ENCODE peak calls at places on chromosome 7, in seven cellular contexts. One of them, this sample, is unnamed.

GRCh38 chr7:12564996-12565764 is 5.3 kb upstream of the SCIN start:
- DNase-seq in stimulated activated CD8-positive, alpha-beta memory T cell treated with anti-CD3 and anti-CD28 coated beads, Interleukin-7, amount 100 ng/mL, for 48 hours: no peak
- DNase-seq in WTC11: no peak
- DNase-seq in activated naive CD4-positive, alpha-beta T cell: no peak
- DNase-seq in CD4-positive, alpha-beta T cell: no peak
- DNase-seq in stimulated activated naive CD8-positive, alpha-beta T cell treated with anti-CD3 and anti-CD28 coated beads, Interleukin-15, Interleukin-2, amounts not matched to agents 100 U/mL and 50 U/mL, for 24 hours: no peak
- DNase-seq in fibroblast of lung: peak
- DNase-seq in this sample: no peak

GRCh38 chr7:100248483-100248882 is 28.7 kb downstream of the PVRIG start:
- DNase-seq in stimulated activated CD8-positive, alpha-beta memory T cell treated with anti-CD3 and anti-CD28 coated beads, Interleukin-7, amount 100 ng/mL, for 48 hours: no peak
- DNase-seq in stimulated activated naive CD8-positive, alpha-beta T cell treated with anti-CD3 and anti-CD28 coated beads, Interleukin-15, Interleukin-2, amounts not matched to agents 100 U/mL and 50 U/mL, for 24 hours: no peak
- DNase-seq in fibroblast of lung: no peak
- DNase-seq in CD4-positive, alpha-beta T cell: no peak
- DNase-seq in activated naive CD4-positive, alpha-beta T cell: no peak
- DNase-seq in WTC11: no peak
- DNase-seq in this sample: no peak

GRCh38 chr7:2281556-2281955 is 32.7 kb downstream of the SNX8 start:
- DNase-seq in stimulated activated naive CD8-positive, alpha-beta T cell treated with anti-CD3 and anti-CD28 coated beads, Interleukin-15, Interleukin-2, amounts not matched to agents 100 U/mL and 50 U/mL, for 24 hours: no peak
- DNase-seq in stimulated activated CD8-positive, alpha-beta memory T cell treated with anti-CD3 and anti-CD28 coated beads, Interleukin-7, amount 100 ng/mL, for 48 hours: no peak
- DNase-seq in CD4-positive, alpha-beta T cell: no peak
- DNase-seq in fibroblast of lung: peak
- DNase-seq in activated naive CD4-positive, alpha-beta T cell: no peak
- DNase-seq in WTC11: no peak
- DNase-seq in this sample: no peak

GRCh38 chr7:11533229-11533820 is 298.7 kb downstream of the THSD7A start:
- DNase-seq in stimulated activated CD8-positive, alpha-beta memory T cell treated with anti-CD3 and anti-CD28 coated beads, Interleukin-7, amount 100 ng/mL, for 48 hours: no peak
- DNase-seq in CD4-positive, alpha-beta T cell: no peak
- DNase-seq in stimulated activated naive CD8-positive, alpha-beta T cell treated with anti-CD3 and anti-CD28 coated beads, Interleukin-15, Interleukin-2, amounts not matched to agents 100 U/mL and 50 U/mL, for 24 hours: no peak
- DNase-seq in WTC11: no peak
- DNase-seq in activated naive CD4-positive, alpha-beta T cell: no peak
- DNase-seq in fibroblast of lung: no peak
- DNase-seq in this sample: no peak

GRCh38 chr7:73443543-73444255 is 10.1 kb downstream of the FZD9 start:
- DNase-seq in stimulated activated CD8-positive, alpha-beta memory T cell treated with anti-CD3 and anti-CD28 coated beads, Interleukin-7, amount 100 ng/mL, for 48 hours: no peak
- DNase-seq in activated naive CD4-positive, alpha-beta T cell: no peak
- DNase-seq in WTC11: no peak
- DNase-seq in stimulated activated naive CD8-positive, alpha-beta T cell treated with anti-CD3 and anti-CD28 coated beads, Interleukin-15, Interleukin-2, amounts not matched to agents 100 U/mL and 50 U/mL, for 24 hours: no peak
- DNase-seq in fibroblast of lung: no peak
- DNase-seq in CD4-positive, alpha-beta T cell: no peak
- DNase-seq in this sample: no peak

GRCh38 chr7:143382126-143382790 is 1.1 kb downstream of the ZYX start:
- DNase-seq in activated naive CD4-positive, alpha-beta T cell: no peak
- DNase-seq in fibroblast of lung: no peak
- DNase-seq in stimulated activated naive CD8-positive, alpha-beta T cell treated with anti-CD3 and anti-CD28 coated beads, Interleukin-15, Interleukin-2, amounts not matched to agents 100 U/mL and 50 U/mL, for 24 hours: no peak
- DNase-seq in CD4-positive, alpha-beta T cell: no peak
- DNase-seq in stimulated activated CD8-positive, alpha-beta memory T cell treated with anti-CD3 and anti-CD28 coated beads, Interleukin-7, amount 100 ng/mL, for 48 hours: no peak
- DNase-seq in WTC11: no peak
- DNase-seq in this sample: no peak

GRCh38 chr7:30772984-30773383 is 1.8 kb downstream of the MINDY4 start:
- DNase-seq in stimulated activated CD8-positive, alpha-beta memory T cell treated with anti-CD3 and anti-CD28 coated beads, Interleukin-7, amount 100 ng/mL, for 48 hours: no peak
- DNase-seq in activated naive CD4-positive, alpha-beta T cell: no peak
- DNase-seq in CD4-positive, alpha-beta T cell: no peak
- DNase-seq in stimulated activated naive CD8-positive, alpha-beta T cell treated with anti-CD3 and anti-CD28 coated beads, Interleukin-15, Interleukin-2, amounts not matched to agents 100 U/mL and 50 U/mL, for 24 hours: no peak
- DNase-seq in fibroblast of lung: no peak
- DNase-seq in WTC11: no peak
- DNase-seq in this sample: no peak

GRCh38 chr7:70634610-70635068 is 497.3 kb upstream of the GALNT17 start:
- DNase-seq in activated naive CD4-positive, alpha-beta T cell: no peak
- DNase-seq in stimulated activated naive CD8-positive, alpha-beta T cell treated with anti-CD3 and anti-CD28 coated beads, Interleukin-15, Interleukin-2, amounts not matched to agents 100 U/mL and 50 U/mL, for 24 hours: peak
- DNase-seq in stimulated activated CD8-positive, alpha-beta memory T cell treated with anti-CD3 and anti-CD28 coated beads, Interleukin-7, amount 100 ng/mL, for 48 hours: peak
- DNase-seq in fibroblast of lung: peak
- DNase-seq in CD4-positive, alpha-beta T cell: no peak
- DNase-seq in WTC11: no peak
- DNase-seq in this sample: no peak

GRCh38 chr7:19552576-19552975 is 156.3 kb downstream of the POLR1F start:
- DNase-seq in activated naive CD4-positive, alpha-beta T cell: no peak
- DNase-seq in stimulated activated naive CD8-positive, alpha-beta T cell treated with anti-CD3 and anti-CD28 coated beads, Interleukin-15, Interleukin-2, amounts not matched to agents 100 U/mL and 50 U/mL, for 24 hours: no peak
- DNase-seq in fibroblast of lung: peak
- DNase-seq in stimulated activated CD8-positive, alpha-beta memory T cell treated with anti-CD3 and anti-CD28 coated beads, Interleukin-7, amount 100 ng/mL, for 48 hours: no peak
- DNase-seq in WTC11: no peak
- DNase-seq in CD4-positive, alpha-beta T cell: no peak
- DNase-seq in this sample: no peak

GRCh38 chr7:103432713-103433112 is 13.3 kb downstream of the SLC26A5 start:
- DNase-seq in WTC11: no peak
- DNase-seq in stimulated activated CD8-positive, alpha-beta memory T cell treated with anti-CD3 and anti-CD28 coated beads, Interleukin-7, amount 100 ng/mL, for 48 hours: no peak
- DNase-seq in activated naive CD4-positive, alpha-beta T cell: no peak
- DNase-seq in stimulated activated naive CD8-positive, alpha-beta T cell treated with anti-CD3 and anti-CD28 coated beads, Interleukin-15, Interleukin-2, amounts not matched to agents 100 U/mL and 50 U/mL, for 24 hours: no peak
- DNase-seq in fibroblast of lung: no peak
- DNase-seq in CD4-positive, alpha-beta T cell: no peak
- DNase-seq in this sample: no peak

GRCh38 chr7:134907000-134907399 is 79.3 kb upstream of the AGBL3 start:
- DNase-seq in WTC11: no peak
- DNase-seq in activated naive CD4-positive, alpha-beta T cell: no peak
- DNase-seq in stimulated activated CD8-positive, alpha-beta memory T cell treated with anti-CD3 and anti-CD28 coated beads, Interleukin-7, amount 100 ng/mL, for 48 hours: no peak
- DNase-seq in CD4-positive, alpha-beta T cell: no peak
- DNase-seq in fibroblast of lung: no peak
- DNase-seq in stimulated activated naive CD8-positive, alpha-beta T cell treated with anti-CD3 and anti-CD28 coated beads, Interleukin-15, Interleukin-2, amounts not matched to agents 100 U/mL and 50 U/mL, for 24 hours: no peak
- DNase-seq in this sample: no peak

GRCh38 chr7:107564553-107565298 is 955 bp downstream of the DUS4L start:
- DNase-seq in WTC11: no peak
- DNase-seq in fibroblast of lung: peak
- DNase-seq in stimulated activated naive CD8-positive, alpha-beta T cell treated with anti-CD3 and anti-CD28 coated beads, Interleukin-15, Interleukin-2, amounts not matched to agents 100 U/mL and 50 U/mL, for 24 hours: no peak
- DNase-seq in stimulated activated CD8-positive, alpha-beta memory T cell treated with anti-CD3 and anti-CD28 coated beads, Interleukin-7, amount 100 ng/mL, for 48 hours: no peak
- DNase-seq in CD4-positive, alpha-beta T cell: no peak
- DNase-seq in activated naive CD4-positive, alpha-beta T cell: no peak
- DNase-seq in this sample: no peak

GRCh38 chr7:97732567-97733275 is 835 bp downstream of the TAC1 start:
- DNase-seq in WTC11: peak
- DNase-seq in CD4-positive, alpha-beta T cell: no peak
- DNase-seq in fibroblast of lung: no peak
- DNase-seq in stimulated activated naive CD8-positive, alpha-beta T cell treated with anti-CD3 and anti-CD28 coated beads, Interleukin-15, Interleukin-2, amounts not matched to agents 100 U/mL and 50 U/mL, for 24 hours: no peak
- DNase-seq in stimulated activated CD8-positive, alpha-beta memory T cell treated with anti-CD3 and anti-CD28 coated beads, Interleukin-7, amount 100 ng/mL, for 48 hours: no peak
- DNase-seq in activated naive CD4-positive, alpha-beta T cell: no peak
- DNase-seq in this sample: no peak

GRCh38 chr7:43085017-43085416 is 27.4 kb upstream of the HECW1 start:
- DNase-seq in activated naive CD4-positive, alpha-beta T cell: no peak
- DNase-seq in WTC11: no peak
- DNase-seq in stimulated activated naive CD8-positive, alpha-beta T cell treated with anti-CD3 and anti-CD28 coated beads, Interleukin-15, Interleukin-2, amounts not matched to agents 100 U/mL and 50 U/mL, for 24 hours: no peak
- DNase-seq in fibroblast of lung: no peak
- DNase-seq in CD4-positive, alpha-beta T cell: no peak
- DNase-seq in stimulated activated CD8-positive, alpha-beta memory T cell treated with anti-CD3 and anti-CD28 coated beads, Interleukin-7, amount 100 ng/mL, for 48 hours: no peak
- DNase-seq in this sample: no peak

GRCh38 chr7:151080091-151080521 is 503 bp downstream of the FASTK start:
- DNase-seq in stimulated activated CD8-positive, alpha-beta memory T cell treated with anti-CD3 and anti-CD28 coated beads, Interleukin-7, amount 100 ng/mL, for 48 hours: no peak
- DNase-seq in CD4-positive, alpha-beta T cell: no peak
- DNase-seq in fibroblast of lung: peak
- DNase-seq in stimulated activated naive CD8-positive, alpha-beta T cell treated with anti-CD3 and anti-CD28 coated beads, Interleukin-15, Interleukin-2, amounts not matched to agents 100 U/mL and 50 U/mL, for 24 hours: no peak
- DNase-seq in activated naive CD4-positive, alpha-beta T cell: no peak
- DNase-seq in WTC11: no peak
- DNase-seq in this sample: no peak

GRCh38 chr7:116329845-116330503 is 119.6 kb downstream of the TES start:
- DNase-seq in stimulated activated CD8-positive, alpha-beta memory T cell treated with anti-CD3 and anti-CD28 coated beads, Interleukin-7, amount 100 ng/mL, for 48 hours: no peak
- DNase-seq in stimulated activated naive CD8-positive, alpha-beta T cell treated with anti-CD3 and anti-CD28 coated beads, Interleukin-15, Interleukin-2, amounts not matched to agents 100 U/mL and 50 U/mL, for 24 hours: no peak
- DNase-seq in fibroblast of lung: no peak
- DNase-seq in activated naive CD4-positive, alpha-beta T cell: no peak
- DNase-seq in CD4-positive, alpha-beta T cell: no peak
- DNase-seq in WTC11: no peak
- DNase-seq in this sample: no peak

GRCh38 chr7:148472406-148472805 is 118.2 kb upstream of the C7orf33 start:
- DNase-seq in activated naive CD4-positive, alpha-beta T cell: no peak
- DNase-seq in CD4-positive, alpha-beta T cell: no peak
- DNase-seq in stimulated activated naive CD8-positive, alpha-beta T cell treated with anti-CD3 and anti-CD28 coated beads, Interleukin-15, Interleukin-2, amounts not matched to agents 100 U/mL and 50 U/mL, for 24 hours: no peak
- DNase-seq in stimulated activated CD8-positive, alpha-beta memory T cell treated with anti-CD3 and anti-CD28 coated beads, Interleukin-7, amount 100 ng/mL, for 48 hours: no peak
- DNase-seq in WTC11: no peak
- DNase-seq in fibroblast of lung: no peak
- DNase-seq in this sample: no peak

GRCh38 chr7:12490105-12490688 is 80.3 kb upstream of the SCIN start:
- DNase-seq in CD4-positive, alpha-beta T cell: no peak
- DNase-seq in stimulated activated CD8-positive, alpha-beta memory T cell treated with anti-CD3 and anti-CD28 coated beads, Interleukin-7, amount 100 ng/mL, for 48 hours: no peak
- DNase-seq in WTC11: no peak
- DNase-seq in fibroblast of lung: peak
- DNase-seq in activated naive CD4-positive, alpha-beta T cell: no peak
- DNase-seq in stimulated activated naive CD8-positive, alpha-beta T cell treated with anti-CD3 and anti-CD28 coated beads, Interleukin-15, Interleukin-2, amounts not matched to agents 100 U/mL and 50 U/mL, for 24 hours: no peak
- DNase-seq in this sample: no peak

GRCh38 chr7:128697301-128697905 is 25.3 kb downstream of the GARIN1A start:
- DNase-seq in activated naive CD4-positive, alpha-beta T cell: peak
- DNase-seq in CD4-positive, alpha-beta T cell: peak
- DNase-seq in stimulated activated CD8-positive, alpha-beta memory T cell treated with anti-CD3 and anti-CD28 coated beads, Interleukin-7, amount 100 ng/mL, for 48 hours: peak
- DNase-seq in WTC11: peak
- DNase-seq in stimulated activated naive CD8-positive, alpha-beta T cell treated with anti-CD3 and anti-CD28 coated beads, Interleukin-15, Interleukin-2, amounts not matched to agents 100 U/mL and 50 U/mL, for 24 hours: peak
- DNase-seq in fibroblast of lung: peak
- DNase-seq in this sample: peak

GRCh38 chr7:83936056-83936703 is 258.4 kb downstream of the SEMA3A start:
- DNase-seq in CD4-positive, alpha-beta T cell: peak
- DNase-seq in stimulated activated CD8-positive, alpha-beta memory T cell treated with anti-CD3 and anti-CD28 coated beads, Interleukin-7, amount 100 ng/mL, for 48 hours: peak
- DNase-seq in activated naive CD4-positive, alpha-beta T cell: peak
- DNase-seq in WTC11: peak
- DNase-seq in stimulated activated naive CD8-positive, alpha-beta T cell treated with anti-CD3 and anti-CD28 coated beads, Interleukin-15, Interleukin-2, amounts not matched to agents 100 U/mL and 50 U/mL, for 24 hours: peak
- DNase-seq in fibroblast of lung: peak
- DNase-seq in this sample: peak

GRCh38 chr7:130982160-130982638 is 248.2 kb upstream of the KLF14 start:
- DNase-seq in CD4-positive, alpha-beta T cell: no peak
- DNase-seq in stimulated activated CD8-positive, alpha-beta memory T cell treated with anti-CD3 and anti-CD28 coated beads, Interleukin-7, amount 100 ng/mL, for 48 hours: no peak
- DNase-seq in fibroblast of lung: peak
- DNase-seq in stimulated activated naive CD8-positive, alpha-beta T cell treated with anti-CD3 and anti-CD28 coated beads, Interleukin-15, Interleukin-2, amounts not matched to agents 100 U/mL and 50 U/mL, for 24 hours: no peak
- DNase-seq in activated naive CD4-positive, alpha-beta T cell: no peak
- DNase-seq in WTC11: no peak
- DNase-seq in this sample: no peak

GRCh38 chr7:5627745-5628547 is 153.5 kb downstream of the RNF216 start:
- DNase-seq in activated naive CD4-positive, alpha-beta T cell: no peak
- DNase-seq in CD4-positive, alpha-beta T cell: no peak
- DNase-seq in fibroblast of lung: no peak
- DNase-seq in WTC11: no peak
- DNase-seq in stimulated activated CD8-positive, alpha-beta memory T cell treated with anti-CD3 and anti-CD28 coated beads, Interleukin-7, amount 100 ng/mL, for 48 hours: no peak
- DNase-seq in stimulated activated naive CD8-positive, alpha-beta T cell treated with anti-CD3 and anti-CD28 coated beads, Interleukin-15, Interleukin-2, amounts not matched to agents 100 U/mL and 50 U/mL, for 24 hours: no peak
- DNase-seq in this sample: no peak

GRCh38 chr7:70574970-70575799 is 556.8 kb upstream of the GALNT17 start:
- DNase-seq in stimulated activated naive CD8-positive, alpha-beta T cell treated with anti-CD3 and anti-CD28 coated beads, Interleukin-15, Interleukin-2, amounts not matched to agents 100 U/mL and 50 U/mL, for 24 hours: no peak
- DNase-seq in fibroblast of lung: peak
- DNase-seq in activated naive CD4-positive, alpha-beta T cell: no peak
- DNase-seq in CD4-positive, alpha-beta T cell: no peak
- DNase-seq in WTC11: no peak
- DNase-seq in stimulated activated CD8-positive, alpha-beta memory T cell treated with anti-CD3 and anti-CD28 coated beads, Interleukin-7, amount 100 ng/mL, for 48 hours: no peak
- DNase-seq in this sample: no peak

GRCh38 chr7:129993275-129993674 is 40.5 kb upstream of the UBE2H start:
- DNase-seq in WTC11: no peak
- DNase-seq in activated naive CD4-positive, alpha-beta T cell: no peak
- DNase-seq in stimulated activated naive CD8-positive, alpha-beta T cell treated with anti-CD3 and anti-CD28 coated beads, Interleukin-15, Interleukin-2, amounts not matched to agents 100 U/mL and 50 U/mL, for 24 hours: no peak
- DNase-seq in stimulated activated CD8-positive, alpha-beta memory T cell treated with anti-CD3 and anti-CD28 coated beads, Interleukin-7, amount 100 ng/mL, for 48 hours: no peak
- DNase-seq in CD4-positive, alpha-beta T cell: no peak
- DNase-seq in fibroblast of lung: no peak
- DNase-seq in this sample: no peak

GRCh38 chr7:27901028-27901760 is 161.2 kb downstream of the TAX1BP1 start:
- DNase-seq in activated naive CD4-positive, alpha-beta T cell: no peak
- DNase-seq in fibroblast of lung: peak
- DNase-seq in stimulated activated naive CD8-positive, alpha-beta T cell treated with anti-CD3 and anti-CD28 coated beads, Interleukin-15, Interleukin-2, amounts not matched to agents 100 U/mL and 50 U/mL, for 24 hours: peak
- DNase-seq in CD4-positive, alpha-beta T cell: no peak
- DNase-seq in WTC11: no peak
- DNase-seq in stimulated activated CD8-positive, alpha-beta memory T cell treated with anti-CD3 and anti-CD28 coated beads, Interleukin-7, amount 100 ng/mL, for 48 hours: peak
- DNase-seq in this sample: no peak

GRCh38 chr7:91239171-91239604 is 25.0 kb upstream of the FZD1 start:
- DNase-seq in activated naive CD4-positive, alpha-beta T cell: no peak
- DNase-seq in stimulated activated CD8-positive, alpha-beta memory T cell treated with anti-CD3 and anti-CD28 coated beads, Interleukin-7, amount 100 ng/mL, for 48 hours: no peak
- DNase-seq in fibroblast of lung: peak
- DNase-seq in CD4-positive, alpha-beta T cell: no peak
- DNase-seq in stimulated activated naive CD8-positive, alpha-beta T cell treated with anti-CD3 and anti-CD28 coated beads, Interleukin-15, Interleukin-2, amounts not matched to agents 100 U/mL and 50 U/mL, for 24 hours: no peak
- DNase-seq in WTC11: no peak
- DNase-seq in this sample: no peak

GRCh38 chr7:1768835-1769234 is 98.8 kb downstream of the ELFN1 start:
- DNase-seq in WTC11: peak
- DNase-seq in stimulated activated naive CD8-positive, alpha-beta T cell treated with anti-CD3 and anti-CD28 coated beads, Interleukin-15, Interleukin-2, amounts not matched to agents 100 U/mL and 50 U/mL, for 24 hours: no peak
- DNase-seq in activated naive CD4-positive, alpha-beta T cell: no peak
- DNase-seq in stimulated activated CD8-positive, alpha-beta memory T cell treated with anti-CD3 and anti-CD28 coated beads, Interleukin-7, amount 100 ng/mL, for 48 hours: no peak
- DNase-seq in CD4-positive, alpha-beta T cell: no peak
- DNase-seq in fibroblast of lung: no peak
- DNase-seq in this sample: no peak

GRCh38 chr7:25968205-25968993 is 183.6 kb upstream of the NFE2L3 start:
- DNase-seq in stimulated activated CD8-positive, alpha-beta memory T cell treated with anti-CD3 and anti-CD28 coated beads, Interleukin-7, amount 100 ng/mL, for 48 hours: peak
- DNase-seq in fibroblast of lung: no peak
- DNase-seq in CD4-positive, alpha-beta T cell: no peak
- DNase-seq in WTC11: no peak
- DNase-seq in activated naive CD4-positive, alpha-beta T cell: no peak
- DNase-seq in stimulated activated naive CD8-positive, alpha-beta T cell treated with anti-CD3 and anti-CD28 coated beads, Interleukin-15, Interleukin-2, amounts not matched to agents 100 U/mL and 50 U/mL, for 24 hours: peak
- DNase-seq in this sample: no peak

GRCh38 chr7:1647961-1648631 is 22.0 kb upstream of the ELFN1 start:
- DNase-seq in CD4-positive, alpha-beta T cell: no peak
- DNase-seq in WTC11: no peak
- DNase-seq in stimulated activated naive CD8-positive, alpha-beta T cell treated with anti-CD3 and anti-CD28 coated beads, Interleukin-15, Interleukin-2, amounts not matched to agents 100 U/mL and 50 U/mL, for 24 hours: no peak
- DNase-seq in stimulated activated CD8-positive, alpha-beta memory T cell treated with anti-CD3 and anti-CD28 coated beads, Interleukin-7, amount 100 ng/mL, for 48 hours: no peak
- DNase-seq in activated naive CD4-positive, alpha-beta T cell: no peak
- DNase-seq in fibroblast of lung: no peak
- DNase-seq in this sample: no peak

GRCh38 chr7:140559410-140559809 is 80.1 kb upstream of the MKRN1 start:
- DNase-seq in stimulated activated CD8-positive, alpha-beta memory T cell treated with anti-CD3 and anti-CD28 coated beads, Interleukin-7, amount 100 ng/mL, for 48 hours: no peak
- DNase-seq in CD4-positive, alpha-beta T cell: no peak
- DNase-seq in fibroblast of lung: no peak
- DNase-seq in WTC11: no peak
- DNase-seq in stimulated activated naive CD8-positive, alpha-beta T cell treated with anti-CD3 and anti-CD28 coated beads, Interleukin-15, Interleukin-2, amounts not matched to agents 100 U/mL and 50 U/mL, for 24 hours: no peak
- DNase-seq in activated naive CD4-positive, alpha-beta T cell: no peak
- DNase-seq in this sample: no peak

GRCh38 chr7:39621784-39622411 is 1.5 kb upstream of the RALA start:
- DNase-seq in WTC11: no peak
- DNase-seq in fibroblast of lung: peak
- DNase-seq in stimulated activated naive CD8-positive, alpha-beta T cell treated with anti-CD3 and anti-CD28 coated beads, Interleukin-15, Interleukin-2, amounts not matched to agents 100 U/mL and 50 U/mL, for 24 hours: no peak
- DNase-seq in activated naive CD4-positive, alpha-beta T cell: no peak
- DNase-seq in stimulated activated CD8-positive, alpha-beta memory T cell treated with anti-CD3 and anti-CD28 coated beads, Interleukin-7, amount 100 ng/mL, for 48 hours: no peak
- DNase-seq in CD4-positive, alpha-beta T cell: no peak
- DNase-seq in this sample: no peak

GRCh38 chr7:68043546-68043945 is 1046.9 kb downstream of the TYW1 start:
- DNase-seq in CD4-positive, alpha-beta T cell: no peak
- DNase-seq in stimulated activated naive CD8-positive, alpha-beta T cell treated with anti-CD3 and anti-CD28 coated beads, Interleukin-15, Interleukin-2, amounts not matched to agents 100 U/mL and 50 U/mL, for 24 hours: no peak
- DNase-seq in stimulated activated CD8-positive, alpha-beta memory T cell treated with anti-CD3 and anti-CD28 coated beads, Interleukin-7, amount 100 ng/mL, for 48 hours: no peak
- DNase-seq in WTC11: no peak
- DNase-seq in activated naive CD4-positive, alpha-beta T cell: no peak
- DNase-seq in fibroblast of lung: peak
- DNase-seq in this sample: no peak

GRCh38 chr7:44390701-44391100 is 65.3 kb upstream of the CAMK2B start:
- DNase-seq in CD4-positive, alpha-beta T cell: no peak
- DNase-seq in stimulated activated naive CD8-positive, alpha-beta T cell treated with anti-CD3 and anti-CD28 coated beads, Interleukin-15, Interleukin-2, amounts not matched to agents 100 U/mL and 50 U/mL, for 24 hours: no peak
- DNase-seq in fibroblast of lung: no peak
- DNase-seq in WTC11: no peak
- DNase-seq in stimulated activated CD8-positive, alpha-beta memory T cell treated with anti-CD3 and anti-CD28 coated beads, Interleukin-7, amount 100 ng/mL, for 48 hours: no peak
- DNase-seq in activated naive CD4-positive, alpha-beta T cell: no peak
- DNase-seq in this sample: no peak

GRCh38 chr7:35254496-35255416 is 856 bp upstream of the TBX20 start:
- DNase-seq in activated naive CD4-positive, alpha-beta T cell: no peak
- DNase-seq in CD4-positive, alpha-beta T cell: no peak
- DNase-seq in WTC11: peak
- DNase-seq in stimulated activated CD8-positive, alpha-beta memory T cell treated with anti-CD3 and anti-CD28 coated beads, Interleukin-7, amount 100 ng/mL, for 48 hours: no peak
- DNase-seq in fibroblast of lung: no peak
- DNase-seq in stimulated activated naive CD8-positive, alpha-beta T cell treated with anti-CD3 and anti-CD28 coated beads, Interleukin-15, Interleukin-2, amounts not matched to agents 100 U/mL and 50 U/mL, for 24 hours: no peak
- DNase-seq in this sample: no peak

GRCh38 chr7:43004076-43004475 is 71.9 kb downstream of the MRPL32 start:
- DNase-seq in stimulated activated naive CD8-positive, alpha-beta T cell treated with anti-CD3 and anti-CD28 coated beads, Interleukin-15, Interleukin-2, amounts not matched to agents 100 U/mL and 50 U/mL, for 24 hours: no peak
- DNase-seq in fibroblast of lung: peak
- DNase-seq in CD4-positive, alpha-beta T cell: no peak
- DNase-seq in stimulated activated CD8-positive, alpha-beta memory T cell treated with anti-CD3 and anti-CD28 coated beads, Interleukin-7, amount 100 ng/mL, for 48 hours: no peak
- DNase-seq in WTC11: no peak
- DNase-seq in activated naive CD4-positive, alpha-beta T cell: no peak
- DNase-seq in this sample: no peak

GRCh38 chr7:82677493-82677892 is 233.9 kb upstream of the CACNA2D1 start:
- DNase-seq in stimulated activated naive CD8-positive, alpha-beta T cell treated with anti-CD3 and anti-CD28 coated beads, Interleukin-15, Interleukin-2, amounts not matched to agents 100 U/mL and 50 U/mL, for 24 hours: peak
- DNase-seq in activated naive CD4-positive, alpha-beta T cell: peak
- DNase-seq in fibroblast of lung: peak
- DNase-seq in WTC11: no peak
- DNase-seq in CD4-positive, alpha-beta T cell: no peak
- DNase-seq in stimulated activated CD8-positive, alpha-beta memory T cell treated with anti-CD3 and anti-CD28 coated beads, Interleukin-7, amount 100 ng/mL, for 48 hours: peak
- DNase-seq in this sample: peak

GRCh38 chr7:151940048-151940845 is 16.0 kb upstream of the GALNTL5 start:
- DNase-seq in CD4-positive, alpha-beta T cell: no peak
- DNase-seq in fibroblast of lung: peak
- DNase-seq in stimulated activated CD8-positive, alpha-beta memory T cell treated with anti-CD3 and anti-CD28 coated beads, Interleukin-7, amount 100 ng/mL, for 48 hours: no peak
- DNase-seq in WTC11: no peak
- DNase-seq in stimulated activated naive CD8-positive, alpha-beta T cell treated with anti-CD3 and anti-CD28 coated beads, Interleukin-15, Interleukin-2, amounts not matched to agents 100 U/mL and 50 U/mL, for 24 hours: no peak
- DNase-seq in activated naive CD4-positive, alpha-beta T cell: no peak
- DNase-seq in this sample: no peak

GRCh38 chr7:143882611-143883078 is 19.3 kb downstream of the TCAF1 start:
- DNase-seq in stimulated activated naive CD8-positive, alpha-beta T cell treated with anti-CD3 and anti-CD28 coated beads, Interleukin-15, Interleukin-2, amounts not matched to agents 100 U/mL and 50 U/mL, for 24 hours: no peak
- DNase-seq in activated naive CD4-positive, alpha-beta T cell: no peak
- DNase-seq in stimulated activated CD8-positive, alpha-beta memory T cell treated with anti-CD3 and anti-CD28 coated beads, Interleukin-7, amount 100 ng/mL, for 48 hours: no peak
- DNase-seq in CD4-positive, alpha-beta T cell: no peak
- DNase-seq in WTC11: peak
- DNase-seq in fibroblast of lung: peak
- DNase-seq in this sample: no peak

This sample was measured in naive thymus-derived CD8-positive, alpha-beta T cell.